ENCODE peak calls at places on chromosome 22, in four cellular contexts. L, N, T and H are unnamed samples. For H3K9me3, the result is how much of the 10 kb centered on the place peaks cover.

GRCh38 chr22:28329582-28330073 is 350.0 kb downstream of the TTC28 start:
- DNase-seq in L (no peak), N (no peak), T (no peak), H (no peak)

GRCh38 chr22:45284705-45285305 is at the start of gene UPK3A:
- DNase-seq in L (peak), N (peak), T (peak), H (peak)

GRCh38 chr22:39152511-39153219 is at the start of gene CBX7:
- DNase-seq in L (peak), N (peak), T (peak), H (peak)

GRCh38 chr22:27794244-27794643 is 7.3 kb downstream of the MN1 start:
- DNase-seq in L (peak), N (no peak), T (no peak), H (no peak)

GRCh38 chr22:37022483-37023337 is 3.2 kb downstream of the MPST start:
- DNase-seq in L (peak), N (no peak), T (no peak), H (no peak)

GRCh38 chr22:45254789-45255261 is 14.1 kb upstream of the KIAA0930 start:
- DNase-seq in L (no peak), N (no peak), T (peak), H (no peak)

GRCh38 chr22:26418620-26419019 is 10.4 kb upstream of the ASPHD2 start:
- DNase-seq in L (no peak), N (no peak), T (no peak), H (no peak)

GRCh38 chr22:17205432-17205831 is 13.8 kb downstream of the ADA2 start:
- DNase-seq in L (no peak), N (no peak), T (no peak), H (no peak)

DNA sequence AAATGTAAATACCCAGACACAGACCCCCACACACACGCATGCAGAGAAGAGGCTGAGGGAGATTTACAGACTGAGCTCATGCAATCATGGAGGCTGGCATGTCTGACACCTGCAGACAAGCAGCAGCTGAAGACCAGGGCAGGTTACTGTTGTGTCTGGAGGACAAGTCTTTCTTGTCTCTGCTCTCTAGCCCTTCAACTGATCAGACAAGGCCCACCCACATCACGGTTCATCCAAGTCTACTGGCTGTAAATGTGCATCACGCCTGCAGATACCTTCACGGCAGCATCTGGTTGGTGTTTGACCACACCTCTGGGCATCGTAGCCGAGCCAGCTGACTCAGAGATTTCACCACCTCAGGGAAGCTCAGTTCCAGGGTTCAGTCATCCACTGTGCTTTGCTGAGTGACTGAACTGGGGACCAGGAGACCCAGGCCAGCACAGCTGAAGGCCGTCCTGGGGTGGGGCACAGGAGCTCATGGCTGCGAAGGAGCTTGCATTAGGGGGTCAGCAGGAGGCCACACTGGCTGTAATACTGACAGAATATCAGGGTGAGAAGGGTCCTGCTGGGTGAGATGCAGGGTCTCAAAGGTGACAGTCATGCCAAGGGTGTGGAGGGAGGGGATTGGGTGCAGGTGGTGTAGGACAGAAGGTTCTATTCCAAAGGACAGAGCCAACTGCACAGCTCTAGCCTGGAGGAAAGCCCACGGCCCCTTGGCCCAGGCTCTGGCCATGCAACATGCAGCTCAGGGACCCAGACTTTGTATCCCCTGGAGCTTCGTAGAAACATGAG is 304.9 kb downstream of the BRD1 start:
- DNase-seq in L (no peak), N (no peak), T (peak), H (no peak)
- H3K9me3 ChIP-seq in L (under half), N (under half), T (under half), H (under half)

DNA sequence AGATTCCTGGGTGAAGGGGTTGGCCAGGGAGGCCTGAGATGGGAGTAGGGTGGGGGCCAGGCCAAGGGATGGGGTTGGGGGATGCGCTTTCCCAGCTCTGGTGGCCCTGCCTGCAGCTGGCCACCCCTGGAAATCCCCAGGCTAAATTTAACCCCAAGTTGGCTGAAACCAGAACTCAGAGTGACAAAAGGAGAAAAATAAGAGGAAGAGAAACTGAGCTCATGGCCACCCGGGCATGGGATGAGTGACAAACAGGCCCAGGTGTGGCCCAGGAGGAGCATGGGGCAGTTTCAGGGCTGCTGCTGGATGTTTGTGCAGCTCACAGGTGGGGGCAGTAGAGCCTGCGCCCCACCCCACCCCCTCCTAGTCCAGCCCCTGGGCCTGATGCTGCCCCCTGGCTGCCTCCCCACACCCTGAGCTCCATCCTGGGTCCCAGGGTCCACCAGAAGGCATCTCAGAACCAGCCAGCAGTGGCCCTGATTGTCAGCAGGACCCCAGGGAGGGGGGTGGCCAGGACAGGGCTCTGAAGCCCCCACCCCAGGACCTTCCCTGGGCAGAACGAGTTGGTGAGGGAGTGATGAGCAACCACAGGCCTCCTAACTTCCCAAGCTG is 48.0 kb downstream of the IGLL5 start:
- DNase-seq in L (no peak), N (no peak), T (no peak), H (no peak)
- H3K9me3 ChIP-seq in L (under half), N (under half), T (under half), H (under half)

GRCh38 chr22:47274196-47274595 is 511.7 kb downstream of the TBC1D22A start:
- DNase-seq in L (no peak), N (no peak), T (no peak), H (no peak)

GRCh38 chr22:47270463-47271135 is 508.1 kb downstream of the TBC1D22A start:
- DNase-seq in L (no peak), N (no peak), T (no peak), H (no peak)

GRCh38 chr22:47266329-47266728 is 503.9 kb downstream of the TBC1D22A start:
- DNase-seq in L (no peak), N (no peak), T (no peak), H (no peak)

GRCh38 chr22:47267531-47268282 is 505.3 kb downstream of the TBC1D22A start:
- DNase-seq in L (no peak), N (no peak), T (no peak), H (no peak)

GRCh38 chr22:47269689-47270088 is 507.2 kb downstream of the TBC1D22A start:
- DNase-seq in L (no peak), N (no peak), T (no peak), H (no peak)
- H3K9me3 ChIP-seq in L (under half), N (under half), T (under half), H (under half)

GRCh38 chr22:49046000-49046545 is 781.6 kb downstream of the BRD1 start:
- DNase-seq in L (no peak), N (no peak), T (no peak), H (no peak)
- H3K9me3 ChIP-seq in L (under half), N (under half), T (under half), H (under half)

GRCh38 chr22:47354668-47355387 is 592.4 kb downstream of the TBC1D22A start:
- DNase-seq in L (no peak), N (no peak), T (no peak), H (no peak)
- H3K9me3 ChIP-seq in L (under half), N (under half), T (under half), H (under half)

GRCh38 chr22:49230194-49230577 is 597.5 kb downstream of the BRD1 start:
- DNase-seq in L (peak), N (peak), T (no peak), H (no peak)
- H3K9me3 ChIP-seq in L (under half), N (under half), T (under half), H (under half)

DNA sequence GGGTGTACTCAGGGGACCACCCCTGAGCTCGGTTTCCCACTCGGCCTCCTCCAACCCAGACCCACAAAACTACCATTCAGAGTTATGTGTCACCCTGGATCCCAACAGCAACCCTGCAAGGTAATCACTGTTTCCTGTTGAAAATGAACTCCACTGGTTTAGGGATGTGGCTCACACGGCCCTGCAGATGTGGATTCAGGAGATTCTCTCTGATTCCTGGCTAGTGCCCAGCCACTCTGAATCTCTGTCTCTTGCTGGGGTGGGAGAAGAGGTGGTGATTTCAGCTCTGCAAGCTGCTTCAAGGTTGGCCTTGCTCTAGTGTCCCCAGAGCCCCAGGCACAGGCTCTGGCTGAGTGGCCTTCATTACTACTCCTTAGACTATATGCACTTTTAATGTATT is 1231.6 kb downstream of the TBC1D22A start:
- DNase-seq in L (no peak), N (no peak), T (no peak), H (no peak)
- H3K9me3 ChIP-seq in L (under half), N (under half), T (under half), H (under half)